ENCODE peak calls at places on chromosomes 4 and X, in six cellular contexts. R is CD8-positive, alpha-beta T cell; Z is MM.1S; J is lower lobe of right lung; F is fibroblast of lung; N is left lung. T is an unnamed sample.
A peak's percentile ranks its signal among the peaks of the same experiment; 100 is the strongest.

GRCh38 chr4:7068883-7069282 is 1.0 kb upstream of the GRPEL1 start:
- DNase-seq in R (no peak), Z (no peak), J (no peak), F (peak; percentile 33), N (no peak), T (no peak)

GRCh38 chr4:2104556-2105345 is 45.6 kb downstream of the NAT8L start:
- DNase-seq in R (no peak), Z (no peak), J (no peak), F (no peak), N (no peak), T (no peak)

GRCh38 chr4:186840222-186840701 is 116.6 kb upstream of the FAT1 start:
- DNase-seq in R (no peak), Z (no peak), J (no peak), F (peak; percentile 53), N (no peak), T (no peak)

GRCh38 chr4:146436423-146437162 is 85.1 kb downstream of the SLC10A7 start:
- DNase-seq in R (no peak), Z (no peak), J (no peak), F (peak; percentile 8), N (no peak), T (no peak)

GRCh38 chrX:46327229-46328081 is 217.8 kb downstream of the ZNF674 start:
- DNase-seq in R (no peak), Z (no peak), J (peak; percentile 52), F (peak; percentile 58), N (no peak), T (peak; percentile 16)

GRCh38 chrX:7606253-7606652 is 236.7 kb upstream of the VCX start:
- DNase-seq in R (no peak), Z (no peak), J (no peak), F (no peak), N (no peak), T (no peak)

GRCh38 chr4:185638093-185638492 is 102.8 kb upstream of the PDLIM3 start:
- DNase-seq in R (no peak), Z (no peak), J (no peak), F (no peak), N (no peak), T (no peak)

GRCh38 chrX:74242050-74242449 is 61.9 kb upstream of the ZCCHC13 start:
- DNase-seq in R (no peak), Z (no peak), J (no peak), F (peak; percentile 71), N (no peak), T (peak; percentile 23)

GRCh38 chr4:7868892-7869471 is 70.7 kb downstream of the AFAP1 start:
- DNase-seq in R (no peak), Z (no peak), J (no peak), F (no peak), N (no peak), T (no peak)

GRCh38 chr4:37648084-37648817 is 37.9 kb downstream of the RELL1 start:
- DNase-seq in R (no peak), Z (no peak), J (peak; percentile 57), F (peak; percentile 87), N (no peak), T (peak; percentile 82)

GRCh38 chr4:52200339-52200725 is 149.2 kb downstream of the SPATA18 start:
- DNase-seq in R (no peak), Z (no peak), J (no peak), F (no peak), N (no peak), T (no peak)

GRCh38 chr4:159248383-159249178 is 145.7 kb downstream of the RAPGEF2 start:
- DNase-seq in R (no peak), Z (no peak), J (no peak), F (peak; percentile 69), N (no peak), T (peak; percentile 27)

GRCh38 chr4:25234390-25235367 is 846 bp downstream of the PI4K2B start:
- DNase-seq in R (no peak), Z (peak; percentile 90), J (peak; percentile 68), F (peak; percentile 78), N (peak; percentile 90), T (peak; percentile 51)

GRCh38 chr4:85431156-85431555 is 43.8 kb upstream of the ARHGAP24 start:
- DNase-seq in R (no peak), Z (no peak), J (no peak), F (no peak), N (no peak), T (no peak)

GRCh38 chr4:6749340-6750171 is 33.0 kb upstream of the KIAA0232 start:
- DNase-seq in R (no peak), Z (no peak), J (peak; percentile 87), F (peak; percentile 55), N (peak; percentile 88), T (no peak)

GRCh38 chrX:3939967-3940610 is 226.6 kb upstream of the PRKX start:
- DNase-seq in R (no peak), Z (peak; percentile 14), J (no peak), F (peak; percentile 6), N (no peak), T (peak; percentile 12)

GRCh38 chr4:107718351-107718965 is 1.6 kb downstream of the PAPSS1 start:
- DNase-seq in R (no peak), Z (peak; percentile 81), J (no peak), F (peak; percentile 49), N (no peak), T (no peak)

DNA sequence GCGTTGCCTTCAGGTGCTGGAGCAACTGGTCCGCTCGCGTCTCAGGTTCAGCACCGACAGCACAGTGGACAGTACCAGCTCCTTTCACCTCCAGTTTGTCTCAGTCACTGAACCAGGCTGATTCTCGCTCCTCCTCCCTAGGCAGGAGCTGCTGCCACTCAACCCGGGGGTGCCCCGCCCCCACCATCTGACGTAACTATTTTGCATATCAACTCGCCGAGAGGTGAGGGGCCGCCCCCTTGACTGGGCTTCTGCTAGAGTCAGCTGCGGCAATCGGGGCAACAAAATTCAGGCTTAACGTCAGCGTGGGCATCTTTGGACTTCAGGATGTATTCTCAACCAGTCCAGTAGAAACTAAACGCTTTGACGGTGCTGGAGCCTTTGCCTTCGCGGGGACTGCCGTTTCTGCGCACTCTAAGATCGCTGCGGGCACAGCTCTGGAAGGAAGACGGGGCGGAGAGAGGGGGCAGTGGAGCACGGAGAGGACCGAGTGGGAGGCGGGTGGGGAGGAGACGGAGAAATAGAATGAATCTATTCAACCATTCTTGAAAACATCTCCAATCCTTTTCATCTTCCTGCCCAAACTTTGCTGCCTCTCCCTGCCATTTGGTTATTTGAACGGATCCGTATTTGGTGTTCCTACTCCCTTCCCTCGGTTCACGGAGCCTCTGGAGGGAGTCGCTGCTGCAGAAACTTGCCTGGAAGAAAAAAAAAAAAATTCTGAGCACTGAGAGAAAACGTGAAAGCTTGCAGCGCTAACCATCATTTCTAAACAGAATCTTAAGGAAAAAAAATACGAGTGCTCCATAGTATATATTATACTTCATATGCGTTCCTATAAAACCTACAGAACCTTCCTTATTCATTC is at the start of gene FSTL5:
- DNase-seq in R (no peak), Z (peak; percentile 86), J (peak; percentile 70), F (peak; percentile 81), N (peak; percentile 81), T (peak; percentile 57)
- H3K4me3 ChIP-seq in R (no peak within 1 kb of the TSS), Z (peak within 1 kb of the TSS; percentile 72), J (peak within 1 kb of the TSS; percentile 42), F (peak within 1 kb of the TSS; percentile 49), N (peak within 1 kb of the TSS; percentile 27), T (peak within 1 kb of the TSS; percentile 59)

GRCh38 chrX:133337250-133337649 is 78.0 kb downstream of the GPC4 start:
- DNase-seq in R (no peak), Z (no peak), J (no peak), F (no peak), N (no peak), T (no peak)

GRCh38 chrX:133333154-133333750 is 82.0 kb downstream of the GPC4 start:
- DNase-seq in R (no peak), Z (no peak), J (no peak), F (no peak), N (no peak), T (no peak)

GRCh38 chrX:133335027-133335426 is 80.3 kb downstream of the GPC4 start:
- DNase-seq in R (no peak), Z (peak; percentile 66), J (no peak), F (peak; percentile 33), N (no peak), T (peak; percentile 24)
- TF ChIP-seq CTCF in R (no peak), Z (peak; percentile 62), J (peak; percentile 30), F (peak; percentile 57), N (no peak), T (peak; percentile 59)

GRCh38 chr4:182338731-182339130 is 95.5 kb downstream of the TENM3 start:
- DNase-seq in R (no peak), Z (no peak), J (no peak), F (peak; percentile 45), N (no peak), T (no peak)
- H3K4me3 ChIP-seq in R (no peak overlapping the region), Z (no peak overlapping the region), J (no peak overlapping the region), F (no peak overlapping the region), N (no peak overlapping the region), T (no peak overlapping the region)

GRCh38 chrX:135629342-135629741 is 84.1 kb upstream of the CT45A1 start:
- DNase-seq in R (no peak), Z (no peak), J (no peak), F (no peak), N (no peak), T (no peak)

GRCh38 chrX:135632353-135632752 is 81.1 kb upstream of the CT45A1 start:
- DNase-seq in R (no peak), Z (peak; percentile 68), J (no peak), F (no peak), N (no peak), T (no peak)
- TF ChIP-seq CTCF in R (no peak), Z (peak; percentile 57), J (no peak), F (no peak), N (no peak), T (no peak)

GRCh38 chr4:155675709-155676429 is 9.2 kb downstream of the GUCY1A1 start:
- DNase-seq in R (no peak), Z (peak; percentile 72), J (no peak), F (no peak), N (no peak), T (no peak)
- H3K4me3 ChIP-seq in R (no peak overlapping the region), Z (peak overlapping the region; percentile 22), J (peak overlapping the region; percentile 6), F (no peak overlapping the region), N (no peak overlapping the region), T (no peak overlapping the region)